ENCODE peak calls at places on chromosomes 12 and 14, in nine cellular contexts. G is endothelial cell; L is GM13977; Z is A549; A is neural crest cell; H is GM13976; X is neural progenitor cell; R is AG04450; E is CD4-positive, alpha-beta T cell. I is an unnamed sample.

GRCh38 chr12:108367436-108367835 is 28.3 kb upstream of the CMKLR1 start:
- DNase-seq in G (no peak), L (no peak), Z (no peak), A (no peak), H (no peak), X (no peak), R (no peak), E (no peak), I (no peak)

GRCh38 chr12:105336411-105336810 is 5.9 kb downstream of the C12orf75 start:
- DNase-seq in G (no peak), L (no peak), Z (no peak), A (no peak), H (no peak), X (no peak), R (no peak), E (no peak), I (no peak)

GRCh38 chr12:69897744-69898143 is 72.7 kb downstream of the MYRFL start:
- DNase-seq in G (no peak), L (no peak), Z (no peak), A (no peak), H (no peak), X (no peak), R (peak), E (no peak), I (no peak)

GRCh38 chr12:29030006-29030405 is 119.1 kb upstream of the FAR2 start:
- DNase-seq in G (no peak), L (no peak), Z (no peak), A (no peak), H (no peak), X (no peak), R (no peak), E (no peak), I (no peak)

GRCh38 chr14:28264306-28264705 is 502.3 kb upstream of the FOXG1 start:
- DNase-seq in G (no peak), L (no peak), Z (no peak), A (no peak), H (no peak), X (no peak), R (no peak), E (no peak), I (no peak)

GRCh38 chr12:100348657-100349454 is 8.0 kb upstream of the SLC17A8 start:
- DNase-seq in G (no peak), L (peak), Z (peak), A (no peak), H (peak), X (peak), R (no peak), E (no peak), I (no peak)

GRCh38 chr12:83147341-83147740 is 460.6 kb downstream of the TMTC2 start:
- DNase-seq in G (no peak), L (no peak), Z (no peak), A (no peak), H (no peak), X (no peak), R (no peak), E (no peak), I (no peak)

GRCh38 chr14:53354331-53354730 is 201.2 kb upstream of the DDHD1 start:
- DNase-seq in G (no peak), L (no peak), Z (no peak), A (no peak), H (no peak), X (no peak), R (no peak), E (no peak), I (no peak)

GRCh38 chr12:93664573-93665138 is 12.5 kb upstream of the CRADD start:
- DNase-seq in G (no peak), L (no peak), Z (no peak), A (no peak), H (no peak), X (no peak), R (no peak), E (no peak), I (no peak)

GRCh38 chr12:120999191-121000120 is 16.8 kb downstream of the C12orf43 start:
- DNase-seq in G (no peak), L (no peak), Z (no peak), A (no peak), H (peak), X (peak), R (no peak), E (no peak), I (no peak)

GRCh38 chr12:14999421-15000047 is 26.7 kb downstream of the PDE6H start:
- DNase-seq in G (no peak), L (no peak), Z (no peak), A (no peak), H (no peak), X (no peak), R (no peak), E (no peak), I (no peak)

GRCh38 chr12:98646165-98646764 is 1.2 kb downstream of the APAF1 start:
- DNase-seq in G (no peak), L (no peak), Z (no peak), A (no peak), H (no peak), X (peak), R (no peak), E (no peak), I (no peak)

GRCh38 chr12:54689984-54690383 is 41.8 kb upstream of the DCD start:
- DNase-seq in G (no peak), L (no peak), Z (no peak), A (no peak), H (no peak), X (peak), R (no peak), E (no peak), I (no peak)

GRCh38 chr14:93319494-93319893 is 13.3 kb downstream of the BTBD7 start:
- DNase-seq in G (no peak), L (no peak), Z (no peak), A (no peak), H (no peak), X (no peak), R (no peak), E (no peak), I (no peak)

GRCh38 chr12:116370004-116370404 is 92.5 kb upstream of the MED13L start:
- DNase-seq in G (no peak), L (no peak), Z (no peak), A (no peak), H (no peak), X (no peak), R (peak), E (no peak), I (no peak)

GRCh38 chr12:131432532-131433260 is 278.2 kb upstream of the SFSWAP start:
- DNase-seq in G (no peak), L (peak), Z (no peak), A (no peak), H (peak), X (peak), R (no peak), E (no peak), I (no peak)

GRCh38 chr12:95158919-95159318 is 58.3 kb downstream of the FGD6 start:
- DNase-seq in G (no peak), L (no peak), Z (no peak), A (no peak), H (no peak), X (no peak), R (no peak), E (no peak), I (no peak)

GRCh38 chr12:100489326-100489725 is 15.7 kb downstream of the NR1H4 start:
- DNase-seq in G (no peak), L (no peak), Z (no peak), A (no peak), H (no peak), X (no peak), R (no peak), E (no peak), I (no peak)

GRCh38 chr12:22874151-22874550 is 249.2 kb downstream of the ETNK1 start:
- DNase-seq in G (no peak), L (no peak), Z (no peak), A (no peak), H (no peak), X (no peak), R (no peak), E (no peak), I (no peak)

GRCh38 chr12:3196488-3196887 is 119.3 kb downstream of the TSPAN9 start:
- DNase-seq in G (no peak), L (no peak), Z (no peak), A (no peak), H (no peak), X (no peak), R (no peak), E (no peak), I (no peak)

GRCh38 chr14:102211240-102211639 is 71.5 kb downstream of the WDR20 start:
- DNase-seq in G (no peak), L (no peak), Z (no peak), A (no peak), H (no peak), X (no peak), R (no peak), E (no peak), I (no peak)

GRCh38 chr14:102207831-102208365 is 68.2 kb downstream of the WDR20 start:
- DNase-seq in G (no peak), L (no peak), Z (no peak), A (no peak), H (no peak), X (no peak), R (no peak), E (no peak), I (no peak)

GRCh38 chr14:102208741-102209140 is 69.0 kb downstream of the WDR20 start:
- DNase-seq in G (no peak), L (no peak), Z (no peak), A (no peak), H (no peak), X (no peak), R (no peak), E (no peak), I (no peak)

GRCh38 chr14:102210421-102211042 is 70.8 kb downstream of the WDR20 start:
- DNase-seq in G (no peak), L (no peak), Z (no peak), A (no peak), H (no peak), X (no peak), R (no peak), E (no peak), I (no peak)

DNA sequence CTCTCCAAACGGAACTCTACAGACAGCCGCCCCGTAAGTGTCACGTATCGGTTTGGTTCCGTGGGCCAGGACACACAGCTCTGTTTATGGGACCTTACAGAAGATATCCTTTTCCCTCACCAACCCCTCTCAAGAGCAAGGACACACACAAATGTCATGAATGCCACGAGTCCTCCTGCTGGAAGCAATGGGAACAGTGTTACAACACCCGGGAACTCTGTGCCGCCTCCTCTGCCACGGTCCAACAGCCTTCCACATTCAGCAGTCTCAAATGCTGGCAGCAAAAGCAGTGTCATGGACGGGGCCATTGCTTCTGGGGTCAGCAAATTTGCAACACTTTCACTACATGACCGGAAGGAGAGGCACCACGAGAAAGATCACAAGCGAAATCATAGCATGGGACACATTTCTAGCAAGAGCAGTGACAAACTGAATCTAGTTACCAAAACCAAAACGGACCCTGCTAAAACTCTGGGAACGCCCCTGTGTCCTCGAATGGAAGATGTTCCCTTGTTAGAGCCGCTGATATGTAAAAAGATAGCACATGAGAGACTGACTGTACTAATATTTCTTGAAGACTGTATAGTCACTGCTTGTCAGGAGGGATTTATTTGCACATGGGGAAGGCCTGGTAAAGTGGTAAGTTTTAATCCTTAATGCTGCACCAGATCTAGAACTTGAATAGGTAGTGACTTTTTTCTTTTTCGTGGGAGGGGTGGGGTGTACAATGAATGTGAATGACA is 69.7 kb downstream of the WDR20 start:
- DNase-seq in G (no peak), L (no peak), Z (peak), A (no peak), H (no peak), X (peak), R (no peak), E (no peak), I (no peak)
- TF ChIP-seq CTCF in G (no peak), L (no peak), Z (peak), A (peak), H (no peak), X (peak), R (peak), E (no peak), I (peak)

DNA sequence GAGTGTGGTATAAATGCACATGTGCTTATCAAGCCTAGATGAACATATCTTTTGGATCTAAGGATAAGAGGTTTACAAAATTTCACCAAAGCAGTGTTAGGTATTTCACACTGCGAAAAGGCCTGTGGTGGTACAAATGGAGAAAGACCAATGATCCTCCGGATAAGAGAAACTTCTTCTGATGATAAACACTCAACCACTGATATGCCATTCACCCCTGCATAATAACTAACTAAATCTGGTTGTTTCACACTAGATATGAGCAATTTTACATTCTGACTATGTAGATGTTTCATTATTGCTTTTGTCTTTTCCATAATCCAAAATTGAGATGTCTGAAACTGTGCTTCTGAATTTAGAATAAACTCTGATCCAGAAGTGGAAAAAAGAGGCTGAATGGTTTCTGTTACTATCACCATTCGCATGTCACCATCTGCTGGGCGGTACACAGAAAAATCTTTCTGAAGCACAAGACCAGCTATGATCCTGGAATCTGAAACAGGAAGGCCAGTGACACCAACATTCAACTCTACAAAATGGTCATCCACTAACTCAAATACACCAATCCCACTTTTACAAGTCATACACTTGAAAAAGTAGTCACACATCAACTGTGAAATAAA is 1.3 kb downstream of the BBS10 start:
- DNase-seq in G (no peak), L (no peak), Z (no peak), A (no peak), H (peak), X (peak), R (no peak), E (no peak), I (no peak)
- TF ChIP-seq CTCF in G (no peak), L (peak), Z (peak), A (peak), H (peak), X (peak), R (peak), E (no peak), I (peak)

DNA sequence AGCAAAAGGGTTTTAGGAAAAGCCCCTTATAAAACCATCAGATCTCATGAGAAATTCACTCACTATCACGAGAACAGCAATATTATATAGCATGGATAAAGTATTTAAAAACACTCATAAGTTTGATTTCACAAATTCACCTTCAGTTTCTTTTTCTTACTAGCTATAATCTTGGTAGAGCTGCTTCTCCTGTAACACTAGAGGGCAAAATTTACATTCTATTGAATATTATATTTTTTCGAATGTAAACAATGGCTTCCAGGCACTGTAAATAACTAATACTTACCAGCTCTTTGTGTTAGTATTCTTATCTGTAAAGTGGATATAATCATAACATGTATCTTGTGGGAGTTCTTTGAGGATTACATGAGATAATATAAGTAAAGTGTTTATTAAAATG is 259.6 kb downstream of the CCER1 start:
- DNase-seq in G (no peak), L (no peak), Z (no peak), A (no peak), H (no peak), X (no peak), R (no peak), E (no peak), I (no peak)
- TF ChIP-seq CTCF in G (peak), L (no peak), Z (no peak), A (peak), H (no peak), X (no peak), R (peak), E (no peak), I (no peak)

GRCh38 chr14:97250925-97251324 is 453.7 kb downstream of the VRK1 start:
- DNase-seq in G (no peak), L (no peak), Z (no peak), A (no peak), H (no peak), X (no peak), R (no peak), E (no peak), I (no peak)

GRCh38 chr14:97253756-97254155 is 456.6 kb downstream of the VRK1 start:
- DNase-seq in G (no peak), L (no peak), Z (no peak), A (no peak), H (no peak), X (no peak), R (no peak), E (no peak), I (no peak)

GRCh38 chr14:97246648-97247047 is 449.5 kb downstream of the VRK1 start:
- DNase-seq in G (no peak), L (no peak), Z (no peak), A (no peak), H (no peak), X (no peak), R (no peak), E (no peak), I (no peak)

GRCh38 chr14:97248973-97249372 is 451.8 kb downstream of the VRK1 start:
- DNase-seq in G (no peak), L (no peak), Z (no peak), A (no peak), H (no peak), X (no peak), R (no peak), E (no peak), I (no peak)

DNA sequence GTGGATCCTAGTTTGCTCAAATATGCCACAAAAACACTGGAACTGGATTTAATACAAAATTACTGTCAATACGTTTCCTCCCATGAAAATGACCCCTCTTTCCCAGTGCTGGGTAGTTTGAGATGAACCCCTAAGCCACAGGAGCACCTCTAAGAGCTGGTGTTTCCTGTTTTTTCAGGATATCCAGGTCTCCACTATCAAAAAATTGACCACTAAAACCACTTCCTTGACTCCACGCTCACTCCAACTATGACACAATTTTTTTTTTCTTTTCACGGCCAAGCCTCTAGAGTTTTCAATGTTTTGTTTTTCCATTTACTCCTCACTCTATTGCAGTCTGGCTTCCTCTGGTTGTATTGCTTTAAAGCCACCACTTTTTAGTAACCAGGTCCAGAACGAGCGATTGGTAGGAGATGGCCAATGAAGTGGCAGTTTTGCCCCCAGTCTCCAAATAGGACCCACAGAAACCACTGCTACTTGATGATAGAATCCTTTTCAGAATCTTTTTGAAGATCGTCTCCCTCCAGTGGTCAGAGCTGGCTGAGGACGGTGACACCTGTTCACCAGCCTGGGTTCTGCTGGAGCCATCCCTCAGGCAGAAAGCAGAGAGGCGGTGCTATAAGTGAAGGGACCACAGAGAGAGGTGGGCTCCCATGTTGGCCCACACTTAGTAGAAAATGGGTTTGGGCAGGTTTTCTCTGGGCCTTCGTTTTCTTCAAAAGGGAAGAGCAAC is 454.4 kb downstream of the VRK1 start:
- DNase-seq in G (peak), L (no peak), Z (no peak), A (no peak), H (no peak), X (peak), R (no peak), E (no peak), I (no peak)
- TF ChIP-seq CTCF in G (no peak), L (no peak), Z (no peak), A (no peak), H (no peak), X (peak), R (no peak), E (no peak), I (no peak)

DNA sequence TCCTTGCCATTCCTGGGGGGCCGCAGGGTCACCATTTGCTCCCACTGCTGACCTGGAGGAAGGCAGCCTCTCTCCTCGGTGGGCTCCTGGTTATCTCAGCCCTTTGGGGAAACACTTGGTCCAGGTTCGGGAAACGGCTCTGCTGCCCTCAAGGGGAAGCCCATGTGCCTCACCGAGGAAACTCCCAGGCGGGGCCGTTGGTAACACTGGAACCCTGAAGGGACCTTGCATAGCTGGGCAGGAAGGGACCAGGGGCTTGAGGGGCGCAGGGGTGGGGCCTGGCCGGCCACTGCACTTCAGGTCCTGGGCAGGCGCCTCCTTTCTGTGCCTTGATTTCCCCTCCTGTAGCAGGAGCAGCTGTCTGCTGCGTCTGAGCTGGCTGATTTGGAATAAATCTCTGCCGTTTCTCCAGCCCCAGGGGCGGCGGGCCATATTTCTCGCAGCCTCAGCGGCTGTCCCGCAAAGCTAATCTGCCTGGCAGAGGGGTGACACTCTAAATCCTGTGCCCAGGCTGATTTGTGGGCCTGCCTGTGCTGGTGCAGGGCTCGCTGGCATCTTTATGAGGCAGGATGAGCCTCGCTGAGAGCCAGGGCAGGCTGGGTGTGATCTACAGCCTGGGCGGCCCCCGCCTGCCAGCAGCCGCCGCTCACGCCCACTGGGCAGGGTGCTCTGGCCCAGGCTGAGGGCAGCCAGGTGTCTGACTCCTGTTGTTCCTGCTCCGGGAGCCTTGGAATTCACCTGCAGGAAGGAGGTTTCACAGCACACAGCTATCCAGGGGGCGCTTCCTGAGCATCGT is 49.7 kb downstream of the KIF26A start:
- DNase-seq in G (no peak), L (no peak), Z (no peak), A (no peak), H (no peak), X (no peak), R (no peak), E (no peak), I (no peak)
- TF ChIP-seq CTCF in G (no peak), L (no peak), Z (no peak), A (no peak), H (no peak), X (no peak), R (no peak), E (no peak), I (no peak)

GRCh38 chr12:41745593-41745992 is 399.1 kb downstream of the GXYLT1 start:
- DNase-seq in G (no peak), L (no peak), Z (no peak), A (no peak), H (no peak), X (no peak), R (no peak), E (no peak), I (no peak)
- TF ChIP-seq CTCF in G (no peak), L (no peak), Z (no peak), A (no peak), H (no peak), X (no peak), R (no peak), E (no peak), I (no peak)

I was measured in D721Med.